ENCODE peak calls at places on chromosomes 11 and 22, in six cellular contexts. S is effector memory CD4-positive, alpha-beta T cell; A is endothelial cell; M is activated CD4-positive, alpha-beta T cell treated with anti-CD3 and anti-CD28 coated beads, Interleukin-2, amount 10 ng/mL, durations not matched to agents 7 days and 5 days; J is astrocyte of the spinal cord; U is activated CD4-positive, CD25-positive, alpha-beta regulatory T cell. D is an unnamed sample.
A peak's percentile ranks its signal among the peaks of the same experiment; 100 is the strongest.

GRCh38 chr22:28911777-28912669 is 28.7 kb downstream of the ZNRF3 start:
- DNase-seq in S (no peak), A (no peak), M (no peak), J (no peak), U (no peak), D (peak; percentile 15)

GRCh38 chr11:113647856-113648255 is 58.3 kb downstream of the TMPRSS5 start:
- DNase-seq in S (no peak), A (no peak), M (no peak), J (no peak), U (no peak), D (peak; percentile 19)

GRCh38 chr11:1335811-1336761 is 26.7 kb upstream of the TOLLIP start:
- DNase-seq in S (peak; percentile 49), A (peak; percentile 26), M (peak; percentile 54), J (peak; percentile 43), U (peak; percentile 57), D (peak; percentile 46)

GRCh38 chr11:70365536-70365912 is 32.8 kb upstream of the CTTN start:
- DNase-seq in S (no peak), A (no peak), M (no peak), J (no peak), U (no peak), D (no peak)

GRCh38 chr22:23893446-23893956 is 682 bp upstream of the MIF start:
- DNase-seq in S (no peak), A (no peak), M (no peak), J (no peak), U (no peak), D (no peak)

GRCh38 chr22:32475428-32476010 is 908 bp downstream of the FBXO7 start:
- DNase-seq in S (no peak), A (peak; percentile 20), M (peak; percentile 39), J (peak; percentile 82), U (no peak), D (peak; percentile 56)

GRCh38 chr11:72010529-72011233 is 12.0 kb downstream of the IL18BP start:
- DNase-seq in S (no peak), A (no peak), M (no peak), J (no peak), U (no peak), D (no peak)

GRCh38 chr11:108732395-108732794 is 67.5 kb downstream of the DDX10 start:
- DNase-seq in S (no peak), A (no peak), M (no peak), J (no peak), U (no peak), D (no peak)

GRCh38 chr11:18802381-18803257 is 11.0 kb upstream of the PTPN5 start:
- DNase-seq in S (no peak), A (peak; percentile 62), M (peak; percentile 49), J (peak; percentile 70), U (no peak), D (peak; percentile 66)

GRCh38 chr22:38941488-38941987 is 15.9 kb upstream of the APOBEC3A start:
- DNase-seq in S (no peak), A (no peak), M (peak; percentile 31), J (no peak), U (no peak), D (no peak)

GRCh38 chr11:66882540-66882939 is 25.7 kb downstream of the LRFN4 start:
- DNase-seq in S (no peak), A (no peak), M (no peak), J (no peak), U (no peak), D (no peak)

GRCh38 chr11:104665631-104666030 is 232.6 kb downstream of the CASP12 start:
- DNase-seq in S (no peak), A (no peak), M (no peak), J (peak; percentile 29), U (no peak), D (no peak)

GRCh38 chr11:64724863-64725535 is 2.0 kb upstream of the NRXN2 start:
- DNase-seq in S (no peak), A (no peak), M (no peak), J (no peak), U (no peak), D (no peak)

GRCh38 chr22:33163815-33164214 is 105.6 kb upstream of the SYN3 start:
- DNase-seq in S (no peak), A (no peak), M (no peak), J (no peak), U (no peak), D (no peak)